ENCODE peak calls at places on chromosomes 3 and 15, in eight cellular contexts. Q, Y, F, M, G, U, L and O are unnamed samples. For H3K36me3, the result is how much of the 10 kb centered on the place peaks cover.

GRCh38 chr3:150147776-150148175 is 177.1 kb upstream of the PFN2 start:
- DNase-seq in L (no peak), F (no peak), Y (no peak), M (no peak), Q (no peak), G (peak), U (no peak), O (peak)

GRCh38 chr3:44983413-44984040 is 7.5 kb downstream of the EXOSC7 start:
- DNase-seq in G (no peak), F (no peak), Y (no peak), Q (no peak), U (no peak), L (no peak), M (no peak), O (peak)

GRCh38 chr15:66936115-66936863 is 129.1 kb upstream of the SMAD3 start:
- DNase-seq in G (peak), M (no peak), U (no peak), Y (peak), L (peak), F (peak), Q (no peak), O (no peak)

GRCh38 chr3:159458010-159458409 is 530.6 kb upstream of the IL12A start:
- DNase-seq in U (no peak), G (peak), Q (no peak), Y (no peak), L (no peak), M (no peak), F (no peak), O (peak)

GRCh38 chr3:187291001-187291511 is 481 bp downstream of the MASP1 start:
- DNase-seq in F (no peak), L (no peak), M (no peak), G (peak), Q (no peak), U (no peak), Y (no peak), O (no peak)

GRCh38 chr3:71444028-71444860 is 139.3 kb downstream of the FOXP1 start:
- DNase-seq in U (peak), F (no peak), M (no peak), G (peak), Y (no peak), Q (no peak), L (no peak), O (peak)

GRCh38 chr3:126540342-126540849 is 16.4 kb downstream of the CHST13 start:
- DNase-seq in Y (no peak), F (peak), L (no peak), U (peak), G (peak), M (peak), Q (no peak), O (peak)

GRCh38 chr3:44509393-44509921 is 32.0 kb upstream of the ZNF445 start:
- DNase-seq in Y (no peak), L (no peak), F (no peak), G (peak), M (no peak), Q (no peak), U (no peak), O (no peak)

GRCh38 chr3:129587061-129587460 is 19.4 kb downstream of the PLXND1 start:
- DNase-seq in F (no peak), Y (no peak), M (peak), U (no peak), Q (no peak), L (no peak), G (no peak), O (no peak)

GRCh38 chr3:13276438-13277129 is 143.5 kb downstream of the NUP210 start:
- DNase-seq in F (peak), Q (no peak), L (peak), Y (no peak), G (no peak), U (no peak), M (peak), O (no peak)

GRCh38 chr3:43691120-43692002 is 623 bp downstream of the ABHD5 start:
- DNase-seq in L (peak), G (peak), M (peak), Y (peak), Q (no peak), U (peak), F (peak), O (peak)

GRCh38 chr15:39592500-39592899 is 11.6 kb downstream of the THBS1 start:
- DNase-seq in F (no peak), U (peak), Q (no peak), G (peak), M (no peak), Y (no peak), L (no peak), O (peak)

GRCh38 chr3:113174806-113175490 is 36.4 kb upstream of the BOC start:
- DNase-seq in L (no peak), G (peak), Q (no peak), U (no peak), F (no peak), Y (peak), M (no peak), O (no peak)

GRCh38 chr3:187963677-187964385 is 190.1 kb upstream of the LPP start:
- DNase-seq in G (peak), U (no peak), F (no peak), M (no peak), Y (no peak), L (no peak), Q (no peak), O (no peak)

GRCh38 chr15:72139667-72140066 is 21.5 kb downstream of the SENP8 start:
- DNase-seq in Q (no peak), Y (no peak), L (no peak), G (no peak), M (no peak), U (no peak), F (no peak), O (no peak)

GRCh38 chr15:72146221-72146620 is 28.0 kb downstream of the SENP8 start:
- DNase-seq in L (no peak), Y (no peak), U (no peak), Q (no peak), G (no peak), M (no peak), F (no peak), O (no peak)

GRCh38 chr15:72136170-72137051 is 18.2 kb downstream of the SENP8 start:
- DNase-seq in L (no peak), U (no peak), M (no peak), F (no peak), G (no peak), Y (no peak), Q (no peak), O (no peak)

GRCh38 chr15:72140088-72140487 is 21.9 kb downstream of the SENP8 start:
- DNase-seq in F (no peak), L (no peak), M (no peak), U (no peak), Q (no peak), G (no peak), Y (no peak), O (no peak)

GRCh38 chr15:72141171-72142084 is 23.2 kb downstream of the SENP8 start:
- DNase-seq in F (no peak), M (no peak), G (peak), L (no peak), Q (no peak), U (no peak), Y (no peak), O (no peak)
- H3K36me3 ChIP-seq in F (under half), M (under half), G (under half), L (under half), Q (under half), U (under half), Y (under half), O (under half)

DNA sequence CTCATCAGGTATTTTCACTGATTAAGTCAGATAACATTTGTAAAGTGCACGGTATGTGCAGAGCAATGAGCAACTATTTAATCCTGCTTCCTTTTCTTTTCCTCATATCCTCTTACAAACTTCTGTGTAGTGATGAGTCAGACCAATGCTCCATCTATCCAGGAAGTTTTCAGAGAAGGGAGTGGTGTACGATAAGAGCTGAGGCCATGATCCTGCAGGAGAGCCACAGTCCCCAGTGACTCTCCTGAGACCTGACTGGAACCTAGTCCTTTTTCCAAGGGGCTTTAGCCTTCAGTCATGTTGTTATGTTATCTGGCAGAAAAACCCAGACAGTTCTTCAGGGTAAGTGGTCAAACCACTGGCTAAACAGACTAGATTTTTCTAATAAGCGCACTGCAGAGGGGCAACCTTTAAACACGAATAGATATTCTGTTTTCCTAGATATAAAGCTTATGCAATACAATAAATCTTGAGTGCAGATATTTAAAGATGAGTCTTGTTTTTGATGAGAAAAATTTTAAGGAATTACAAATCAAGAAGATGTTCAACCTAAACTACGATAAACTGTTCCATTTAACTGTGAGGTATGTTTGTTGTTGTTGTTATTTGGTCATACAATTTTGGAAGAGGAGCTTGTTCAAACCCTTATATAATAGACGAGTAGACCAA is 110.5 kb upstream of the RAP2B start:
- DNase-seq in Y (no peak), F (no peak), G (peak), U (peak), M (no peak), L (no peak), Q (no peak), O (peak)
- H3K4me3 ChIP-seq in Y (no peak), F (no peak), G (no peak), U (no peak), M (no peak), L (no peak), Q (no peak), O (no peak)

GRCh38 chr3:180789774-180790173 is 110.5 kb upstream of the CCDC39 start:
- DNase-seq in G (no peak), M (no peak), F (no peak), L (no peak), Y (no peak), U (no peak), Q (no peak), O (no peak)
- TF ChIP-seq CTCF in G (no peak), M (no peak), F (no peak), L (no peak), Y (no peak), U (no peak), Q (no peak), O (no peak)

GRCh38 chr15:99122831-99123705 is 18.2 kb downstream of the SYNM start:
- DNase-seq in Y (no peak), Q (no peak), U (no peak), G (no peak), M (no peak), F (no peak), L (no peak), O (no peak)
- H3K36me3 ChIP-seq in Y (under half), Q (under half), U (under half), G (under half), M (under half), F (under half), L (under half), O (under half)

GRCh38 chr3:195180490-195181106 is 90.4 kb downstream of the XXYLT1 start:
- DNase-seq in M (no peak), F (peak), Q (no peak), G (no peak), Y (no peak), U (no peak), L (peak), O (no peak)

GRCh38 chr3:195179782-195180489 is 91.0 kb downstream of the XXYLT1 start:
- DNase-seq in G (no peak), L (peak), M (no peak), Y (no peak), Q (no peak), F (peak), U (no peak), O (no peak)

GRCh38 chr3:195176776-195177175 is 94.2 kb downstream of the XXYLT1 start:
- DNase-seq in U (no peak), M (no peak), F (peak), L (no peak), G (no peak), Q (no peak), Y (no peak), O (no peak)

GRCh38 chr3:195177432-195178123 is 93.4 kb downstream of the XXYLT1 start:
- DNase-seq in Y (no peak), U (no peak), Q (no peak), L (no peak), F (peak), M (no peak), G (no peak), O (no peak)

GRCh38 chr3:195178124-195178910 is 92.6 kb downstream of the XXYLT1 start:
- DNase-seq in U (no peak), G (no peak), M (no peak), L (peak), Q (no peak), F (peak), Y (no peak), O (no peak)
- H3K4me3 ChIP-seq in U (no peak), G (no peak), M (no peak), L (peak), Q (no peak), F (no peak), Y (no peak), O (no peak)

DNA sequence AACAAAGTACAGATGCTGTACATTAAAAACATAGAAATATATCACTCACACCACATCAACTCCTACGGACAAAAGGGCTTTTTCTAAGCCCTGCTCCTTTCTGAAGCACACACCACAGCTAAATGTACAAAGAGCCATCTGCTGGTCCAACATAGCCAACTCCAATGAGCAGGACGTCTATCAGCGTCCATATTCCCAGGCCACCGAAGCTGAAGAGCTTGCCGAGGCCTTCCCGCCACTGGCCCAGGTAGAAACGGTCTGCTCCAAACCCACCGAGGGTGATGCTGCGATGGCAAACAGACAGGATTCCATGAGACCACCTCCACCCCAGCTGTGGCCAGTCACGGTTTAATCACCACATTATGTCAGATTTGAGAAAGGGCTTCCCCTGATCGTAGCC is 9.8 kb downstream of the TM2D3 start:
- DNase-seq in L (no peak), F (no peak), U (no peak), G (peak), Q (no peak), M (no peak), Y (no peak), O (no peak)
- TF ChIP-seq CTCF in L (no peak), F (no peak), U (no peak), G (peak), Q (no peak), M (no peak), Y (no peak), O (no peak)